ENCODE peak calls at places on chromosomes 16 and 17, in four cellular contexts. P is K562, L is GM12878, J is HepG2. K is an unnamed sample.

GRCh38 chr17:17812211-17813054 is 24.4 kb downstream of the SREBF1 start:
- DNase-seq in P (peak), J (peak), L (no peak), K (peak)

GRCh38 chr17:19520641-19521040 is 13.0 kb upstream of the SLC47A1 start:
- DNase-seq in P (no peak), J (no peak), L (no peak), K (no peak)

GRCh38 chr17:1232786-1233185 is 37.5 kb upstream of the BHLHA9 start:
- DNase-seq in J (no peak), P (no peak), L (no peak), K (no peak)

GRCh38 chr17:30969989-30970680 is 704 bp upstream of the RNF135 start:
- DNase-seq in J (no peak), L (no peak), P (no peak), K (no peak)

GRCh38 chr17:58913971-58914769 is 158.5 kb downstream of the PPM1E start:
- DNase-seq in J (no peak), L (no peak), P (no peak), K (no peak)

GRCh38 chr17:48047113-48047740 is 932 bp upstream of the NFE2L1 start:
- DNase-seq in P (no peak), L (no peak), J (no peak), K (no peak)

GRCh38 chr17:56347646-56348045 is 194.4 kb downstream of the ANKFN1 start:
- DNase-seq in P (no peak), J (no peak), L (no peak), K (no peak)

GRCh38 chr17:42248351-42249179 is 27.6 kb downstream of the STAT5B start:
- DNase-seq in P (no peak), J (peak), L (peak), K (peak)

GRCh38 chr17:2174471-2175293 is 119.8 kb downstream of the HIC1 start:
- DNase-seq in L (no peak), P (no peak), J (peak), K (peak)

GRCh38 chr17:30821751-30822723 is 2.5 kb downstream of the CRLF3 start:
- DNase-seq in L (no peak), P (no peak), J (no peak), K (no peak)

GRCh38 chr17:44900894-44901293 is 1.6 kb upstream of the EFTUD2 start:
- DNase-seq in P (no peak), J (no peak), L (no peak), K (no peak)

GRCh38 chr17:41338961-41339485 is 11.6 kb downstream of the KRT33A start:
- DNase-seq in J (no peak), P (no peak), L (peak), K (no peak)

GRCh38 chr16:82915139-82915824 is 288.5 kb downstream of the CDH13 start:
- DNase-seq in P (no peak), J (no peak), L (no peak), K (no peak)

GRCh38 chr17:64024215-64024654 is 3.8 kb upstream of the ICAM2 start:
- DNase-seq in L (no peak), J (no peak), P (peak), K (no peak)

GRCh38 chr17:77148109-77148958 is 7.6 kb downstream of the SEC14L1 start:
- DNase-seq in L (no peak), J (peak), P (no peak), K (no peak)

GRCh38 chr16:19284207-19284606 is 1.3 kb upstream of the CLEC19A start:
- DNase-seq in L (no peak), J (no peak), P (no peak), K (no peak)

GRCh38 chr17:40520991-40521453 is 19.6 kb upstream of the TNS4 start:
- DNase-seq in J (no peak), P (no peak), L (no peak), K (no peak)

GRCh38 chr17:27354491-27355081 is 60.7 kb downstream of the WSB1 start:
- DNase-seq in J (peak), L (no peak), P (no peak), K (no peak)

GRCh38 chr16:50819706-50820105 is 77.8 kb downstream of the CYLD start:
- DNase-seq in L (no peak), P (no peak), J (no peak), K (no peak)

GRCh38 chr17:65633988-65634387 is 72.5 kb upstream of the AXIN2 start:
- DNase-seq in L (no peak), P (no peak), J (peak), K (no peak)

GRCh38 chr17:14622622-14623101 is 321.8 kb downstream of the HS3ST3B1 start:
- DNase-seq in J (no peak), L (no peak), P (no peak), K (no peak)

GRCh38 chr17:14619821-14620220 is 318.9 kb downstream of the HS3ST3B1 start:
- DNase-seq in L (no peak), J (no peak), P (no peak), K (no peak)

GRCh38 chr17:14616508-14616907 is 315.6 kb downstream of the HS3ST3B1 start:
- DNase-seq in P (no peak), L (no peak), J (no peak), K (no peak)

GRCh38 chr17:14621826-14622621 is 321.1 kb downstream of the HS3ST3B1 start:
- DNase-seq in J (no peak), P (no peak), L (no peak), K (no peak)
- TF ChIP-seq REST in J (no peak), P (no peak), L (no peak), K (no peak)

GRCh38 chr17:49107211-49107557 is 25.4 kb upstream of the B4GALNT2 start:
- DNase-seq in P (no peak), J (no peak), L (no peak), K (no peak)
- TF ChIP-seq GABPA in P (no peak), J (no peak), L (no peak), K (no peak)

GRCh38 chr17:81009124-81009523 is 17.5 kb downstream of the CHMP6 start:
- DNase-seq in J (no peak), P (no peak), L (no peak), K (no peak)

GRCh38 chr17:81012574-81013447 is 21.2 kb downstream of the CHMP6 start:
- DNase-seq in L (no peak), P (no peak), J (no peak), K (no peak)

GRCh38 chr17:81011951-81012350 is 20.3 kb downstream of the CHMP6 start:
- DNase-seq in J (peak), P (no peak), L (no peak), K (no peak)

GRCh38 chr17:81013642-81014041 is 21.3 kb upstream of the BAIAP2 start:
- DNase-seq in L (no peak), J (no peak), P (no peak), K (no peak)

DNA sequence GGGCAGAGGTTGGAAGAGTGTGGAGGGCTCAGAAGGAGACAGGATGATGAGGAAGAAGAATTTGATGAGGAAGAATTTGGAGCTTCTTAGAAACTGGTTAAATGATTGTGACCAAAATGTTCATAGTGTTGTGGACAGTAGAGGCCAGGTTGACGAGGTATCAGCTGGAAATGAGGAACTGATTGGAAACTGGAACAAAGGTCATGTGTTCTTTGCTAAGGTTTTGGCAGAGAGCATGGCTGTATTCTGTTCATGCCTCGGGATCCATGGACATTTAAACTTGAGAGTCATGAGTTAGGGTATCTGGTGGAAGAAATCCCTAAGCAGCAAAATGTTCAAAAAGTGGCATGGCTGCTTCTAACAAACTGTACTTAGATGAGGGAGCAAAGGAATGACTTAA is 19.3 kb downstream of the CHMP6 start:
- DNase-seq in J (no peak), P (no peak), L (no peak), K (no peak)
- TF ChIP-seq FOXM1 in J (no peak), P (no peak), L (no peak), K (no peak)

GRCh38 chr17:62723842-62724241 is 84.3 kb downstream of the MARCHF10 start:
- DNase-seq in J (no peak), L (no peak), P (no peak), K (no peak)
- TF ChIP-seq REST in J (no peak), L (no peak), P (no peak), K (peak)

GRCh38 chr17:75367312-75367711 is 38.2 kb downstream of the GRB2 start:
- DNase-seq in L (no peak), P (no peak), J (no peak), K (no peak)
- TF ChIP-seq GABPA in L (no peak), P (no peak), J (no peak), K (no peak)

GRCh38 chr16:31664683-31665482 is 137.2 kb downstream of the AHSP start:
- DNase-seq in J (no peak), P (no peak), L (no peak), K (no peak)
- TF ChIP-seq FOXM1 in J (no peak), P (no peak), L (no peak), K (no peak)

DNA sequence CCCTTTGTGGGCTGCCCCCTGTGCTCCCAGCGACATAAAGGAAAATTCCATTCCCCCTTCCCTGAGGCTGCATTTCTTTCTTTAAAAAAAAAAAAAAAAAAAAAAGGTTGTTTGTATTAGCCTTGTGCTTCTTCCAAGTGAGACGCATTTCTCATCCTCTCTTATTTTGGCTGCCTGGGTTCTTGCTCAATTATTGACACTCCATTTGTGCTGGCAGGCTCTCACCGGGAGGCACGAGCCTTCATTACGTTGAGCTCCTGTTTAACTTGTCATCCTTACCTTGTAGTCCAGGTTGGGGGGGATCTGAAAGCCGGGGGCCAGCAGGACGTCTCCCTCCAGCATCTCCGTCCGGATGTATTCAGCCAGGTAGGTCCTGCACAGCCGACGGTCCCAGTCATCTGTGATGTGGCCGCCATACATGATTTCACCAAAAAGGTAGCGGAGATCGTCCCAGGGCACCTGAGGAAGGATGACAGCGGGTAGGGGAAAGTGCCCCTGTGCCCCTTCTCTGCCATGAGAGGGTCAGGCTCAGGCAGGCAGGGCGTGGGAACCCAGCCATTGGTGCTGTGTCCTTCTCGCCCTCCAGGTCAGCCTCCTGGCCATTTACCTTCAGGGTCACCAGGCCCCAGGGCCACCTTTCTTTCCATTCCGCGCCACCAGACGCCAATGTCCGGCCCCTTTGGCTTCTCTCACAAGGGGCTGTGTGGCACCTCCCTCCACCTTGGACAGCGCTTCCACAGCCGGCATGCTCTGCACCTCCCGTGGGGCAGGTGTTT is 50.6 kb downstream of the PGS1 start:
- DNase-seq in L (no peak), J (no peak), P (no peak), K (no peak)
- TF ChIP-seq REST in L (peak), J (peak), P (no peak), K (peak)

GRCh38 chr16:2001456-2002355 is 7.9 kb downstream of the ZNF598 start:
- DNase-seq in L (no peak), P (no peak), J (no peak), K (no peak)
- TF ChIP-seq GABPA in L (no peak), P (no peak), J (no peak), K (no peak)

DNA sequence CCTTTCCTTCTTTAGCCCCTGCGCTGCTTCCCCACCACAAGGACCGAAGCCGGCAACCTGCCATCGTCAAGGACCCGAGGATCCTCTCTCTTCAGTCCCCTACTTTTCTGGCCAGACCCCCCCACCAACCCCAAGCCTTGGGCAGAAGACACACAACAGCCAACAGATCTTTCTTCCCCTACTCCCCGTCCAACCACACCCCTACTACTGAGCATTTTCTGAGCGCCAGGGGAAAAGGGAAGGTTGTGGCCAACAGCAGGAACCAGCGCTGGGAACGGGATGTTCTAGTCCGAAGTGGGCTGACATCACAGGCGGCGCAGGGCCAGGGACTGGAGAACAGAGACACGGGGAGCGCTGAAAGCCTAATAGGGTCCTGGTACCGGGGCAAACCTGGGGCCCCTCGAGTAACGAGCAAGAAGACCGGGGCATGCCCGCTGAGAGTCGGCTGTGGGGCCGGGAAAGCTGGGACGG is 528 bp downstream of the PER1 start:
- DNase-seq in J (no peak), P (no peak), L (no peak), K (no peak)
- TF ChIP-seq FOXM1 in J (no peak), P (no peak), L (no peak), K (no peak)

K was measured in SK-N-SH.